ENCODE peak calls at places on chromosomes 4 and X, in four cellular contexts. C is endodermal cell, B is left lung, P is suprapubic skin. M is an unnamed sample.
A peak's percentile ranks its signal among the peaks of the same experiment; 100 is the strongest.

GRCh38 chr4:85543832-85544231 is 68.9 kb downstream of the ARHGAP24 start:
- DNase-seq in C (no peak), B (no peak), P (no peak), M (no peak)

GRCh38 chrX:28189011-28189410 is 207.8 kb upstream of the DCAF8L1 start:
- DNase-seq in C (no peak), B (no peak), P (no peak), M (no peak)

GRCh38 chr4:15376594-15376993 is 51.2 kb upstream of the C1QTNF7 start:
- DNase-seq in C (no peak), B (no peak), P (no peak), M (no peak)

GRCh38 chrX:110692876-110693275 is 102.7 kb downstream of the CHRDL1 start:
- DNase-seq in C (no peak), B (no peak), P (no peak), M (no peak)

GRCh38 chr4:109729563-109730293 is at the start of gene PLA2G12A:
- DNase-seq in C (peak; percentile 96), B (peak; percentile 84), P (peak; percentile 84), M (peak; percentile 9)

GRCh38 chr4:45100936-45101818 is 374.8 kb upstream of the GNPDA2 start:
- DNase-seq in C (no peak), B (no peak), P (no peak), M (no peak)

GRCh38 chr4:63777571-63777970 is 631.7 kb downstream of the TECRL start:
- DNase-seq in C (no peak), B (no peak), P (no peak), M (no peak)

GRCh38 chr4:140149851-140150635 is 3.9 kb downstream of the MAML3 start:
- DNase-seq in C (peak; percentile 89), B (peak; percentile 82), P (peak; percentile 88), M (no peak)

DNA sequence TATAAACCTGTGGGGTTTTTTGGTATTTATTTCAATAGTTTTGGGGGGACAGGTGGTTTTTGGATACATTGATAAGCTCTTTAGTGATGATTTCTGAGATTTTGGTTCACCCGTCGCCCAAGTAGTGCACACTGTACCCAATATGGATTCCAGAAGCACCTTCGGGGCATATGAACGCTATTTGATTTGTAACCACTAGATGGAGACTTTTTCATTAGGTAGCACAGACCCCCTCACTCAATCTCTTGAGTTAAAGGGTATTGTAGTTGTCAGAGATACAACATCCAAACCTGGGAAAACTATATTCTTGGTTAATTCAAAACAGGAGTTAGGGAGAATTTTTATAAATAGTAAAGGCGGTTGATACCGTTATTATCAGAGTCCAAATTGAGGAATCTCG is 79.8 kb downstream of the SPANXN3 start:
- DNase-seq in C (no peak), B (no peak), P (no peak), M (no peak)
- TF ChIP-seq CTCF in C (peak; percentile 76), B (no peak), P (no peak), M (no peak)

DNA sequence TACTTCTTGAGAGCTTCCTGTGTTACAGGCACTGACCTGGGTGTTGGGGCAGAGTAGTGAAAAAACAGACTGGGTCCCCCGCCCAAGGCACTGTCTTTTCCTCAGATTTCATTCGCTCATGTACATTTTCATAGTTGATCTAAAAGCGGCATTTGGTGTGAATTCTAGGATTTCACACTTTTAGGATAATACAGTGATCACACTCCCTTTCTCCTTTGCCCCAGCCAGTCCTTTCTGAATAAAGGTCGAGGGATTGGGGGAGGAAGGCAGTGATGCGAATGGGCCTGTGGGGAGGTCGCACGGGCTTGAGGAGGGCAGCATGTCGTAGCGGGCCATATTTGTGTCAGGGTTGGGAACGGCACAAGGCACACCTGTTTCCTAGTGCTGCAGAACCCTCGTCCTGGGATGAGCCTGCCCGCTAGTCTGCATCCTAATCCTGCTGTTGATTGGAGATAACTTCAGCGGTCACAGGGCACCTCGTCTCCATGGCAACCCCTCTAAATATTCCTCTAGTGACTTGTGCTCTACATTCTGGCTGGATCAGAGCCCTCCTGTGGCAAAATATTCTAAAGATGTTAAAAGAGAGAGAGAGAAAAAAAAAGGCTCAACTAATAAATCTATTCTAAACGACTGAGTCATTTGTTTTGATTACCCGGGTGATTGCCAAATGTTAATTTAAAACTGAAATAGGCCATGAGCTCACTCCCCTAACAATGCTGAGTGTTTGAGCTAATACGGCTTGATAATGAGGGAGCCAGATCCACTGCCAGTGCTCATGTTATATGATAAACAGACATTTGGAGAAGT is 21.8 kb downstream of the FHL1 start:
- DNase-seq in C (peak; percentile 79), B (peak; percentile 33), P (peak; percentile 79), M (peak; percentile 90)
- H3K4me3 ChIP-seq in C (no peak overlapping the region), B (no peak overlapping the region), P (no peak overlapping the region), M (no peak overlapping the region)

DNA sequence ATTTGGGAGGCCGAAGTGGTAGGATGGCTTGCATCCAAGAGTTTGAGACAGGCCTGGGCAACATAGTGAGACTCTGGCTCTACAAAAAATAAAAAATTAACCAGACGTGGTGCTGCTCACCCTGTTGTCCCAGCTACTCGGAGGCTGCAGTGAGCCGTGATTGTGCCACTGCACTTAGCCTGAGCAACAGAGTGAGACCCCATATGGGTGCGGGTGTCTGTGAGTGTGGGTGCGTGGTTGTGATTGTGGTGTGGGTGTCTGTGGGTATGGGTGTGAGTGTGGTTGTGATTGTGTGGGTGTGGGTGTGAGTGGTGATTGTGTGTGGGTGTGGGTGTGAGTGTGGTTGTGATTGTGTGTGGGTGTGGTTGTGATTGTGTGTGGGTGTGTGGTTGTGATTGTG is 114.6 kb downstream of the UBE2K start:
- DNase-seq in C (peak; percentile 41), B (no peak), P (peak; percentile 20), M (no peak)
- TF ChIP-seq CTCF in C (no peak), B (no peak), P (no peak), M (no peak)

DNA sequence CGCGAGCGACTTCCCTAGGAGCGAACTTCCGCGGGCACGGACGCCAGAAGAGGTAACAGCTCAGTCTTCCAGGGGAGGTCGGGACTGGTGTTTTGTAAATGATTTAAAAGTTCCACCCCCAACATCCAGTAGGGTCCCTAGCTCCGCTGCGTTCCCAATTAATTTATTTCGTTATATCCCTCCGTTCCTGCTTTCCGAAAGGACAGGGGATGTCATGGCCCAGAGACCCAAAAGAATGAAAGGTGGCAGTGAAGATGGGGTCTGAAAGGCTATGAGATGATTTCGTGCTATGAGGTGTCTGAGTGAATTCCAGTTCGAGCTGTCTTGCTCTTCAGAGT is 373 bp upstream of the SMIM43 start:
- DNase-seq in C (no peak), B (no peak), P (no peak), M (no peak)
- H3K4me3 ChIP-seq in C (peak overlapping the region; percentile 80), B (peak overlapping the region; percentile 34), P (peak overlapping the region; percentile 47), M (peak overlapping the region; percentile 55)

DNA sequence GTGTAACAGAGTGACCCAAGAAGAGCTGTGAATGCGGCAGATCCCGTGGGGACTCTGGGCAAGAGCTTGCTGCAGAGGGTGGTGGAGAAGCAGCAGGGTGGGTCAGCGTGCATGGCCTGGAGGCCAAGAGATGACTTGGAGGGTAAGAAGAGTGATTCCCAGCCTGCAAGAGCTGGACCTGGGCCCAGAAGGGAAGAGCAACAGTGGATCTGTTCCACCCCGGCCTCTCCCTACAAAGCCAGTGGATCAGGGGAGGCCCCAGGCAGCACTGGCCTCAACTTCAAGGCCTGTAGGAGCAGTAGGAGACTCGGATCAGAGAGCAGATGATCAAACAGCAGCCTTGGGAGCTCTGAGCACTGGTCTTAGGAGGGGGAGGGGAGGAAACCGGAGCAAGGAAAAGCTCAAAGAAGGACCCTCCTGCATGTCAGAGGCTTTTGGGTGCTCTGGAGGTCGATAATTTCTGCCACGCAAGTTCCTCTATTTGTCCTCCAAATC is 7.6 kb downstream of the L1CAM start:
- DNase-seq in C (no peak), B (no peak), P (no peak), M (no peak)
- TF ChIP-seq CTCF in C (no peak), B (no peak), P (no peak), M (no peak)

GRCh38 chr4:152165851-152166250 is 370.0 kb downstream of the FBXW7 start:
- DNase-seq in C (no peak), B (no peak), P (no peak), M (no peak)

GRCh38 chr4:152162331-152162697 is 373.6 kb downstream of the FBXW7 start:
- DNase-seq in C (no peak), B (no peak), P (no peak), M (no peak)

GRCh38 chr4:152166567-152166966 is 369.3 kb downstream of the FBXW7 start:
- DNase-seq in C (peak; percentile 83), B (no peak), P (no peak), M (no peak)

GRCh38 chr4:152164561-152164960 is 371.3 kb downstream of the FBXW7 start:
- DNase-seq in C (no peak), B (no peak), P (no peak), M (no peak)

GRCh38 chr4:152165146-152165545 is 370.7 kb downstream of the FBXW7 start:
- DNase-seq in C (peak; percentile 78), B (no peak), P (no peak), M (peak; percentile 19)
- H3K4me3 ChIP-seq in C (no peak overlapping the region), B (no peak overlapping the region), P (no peak overlapping the region), M (no peak overlapping the region)

M was measured in HFF-Myc.